ENCODE peak calls at places on chromosomes 2 and 18, in five cellular contexts. H is neuronal stem cell, D is mesenchymal stem cell, K is IMR-90, T is H9. M is an unnamed sample.

GRCh38 chr18:35097763-35098162 is 56.5 kb downstream of the MAPRE2 start:
- DNase-seq in H (no peak), D (no peak), K (no peak), T (no peak), M (no peak)

GRCh38 chr18:21458322-21458721 is 142.2 kb downstream of the ESCO1 start:
- DNase-seq in H (no peak), D (no peak), K (no peak), T (no peak), M (no peak)

GRCh38 chr2:23524261-23524706 is 139.3 kb downstream of the KLHL29 start:
- DNase-seq in H (no peak), D (peak; percentile 20), K (peak; percentile 62), T (no peak), M (no peak)

GRCh38 chr2:54955674-54956391 is 94.4 kb downstream of the RTN4 start:
- DNase-seq in H (no peak), D (no peak), K (no peak), T (no peak), M (no peak)

GRCh38 chr2:219308142-219309093 is 783 bp downstream of the PTPRN start:
- DNase-seq in H (peak; percentile 89), D (peak; percentile 72), K (peak; percentile 65), T (peak; percentile 85), M (peak; percentile 66)

GRCh38 chr18:61683856-61684255 is 209.0 kb downstream of the RNF152 start:
- DNase-seq in H (no peak), D (no peak), K (no peak), T (no peak), M (peak; percentile 74)

GRCh38 chr2:46774499-46775228 is 140.9 kb downstream of the MCFD2 start:
- DNase-seq in H (no peak), D (no peak), K (peak; percentile 72), T (no peak), M (no peak)

GRCh38 chr18:49898421-49898820 is 85.1 kb upstream of the ACAA2 start:
- DNase-seq in H (peak; percentile 86), D (peak; percentile 82), K (peak; percentile 69), T (peak; percentile 50), M (peak; percentile 91)

GRCh38 chr18:63339920-63340484 is 20.4 kb upstream of the BCL2 start:
- DNase-seq in H (peak; percentile 59), D (peak; percentile 49), K (peak; percentile 41), T (peak; percentile 51), M (no peak)

GRCh38 chr18:63234839-63235238 is 84.7 kb downstream of the BCL2 start:
- DNase-seq in H (no peak), D (no peak), K (no peak), T (no peak), M (no peak)

GRCh38 chr2:108960006-108960405 is 29.0 kb downstream of the EDAR start:
- DNase-seq in H (no peak), D (no peak), K (no peak), T (no peak), M (no peak)

GRCh38 chr18:28794459-28795245 is 617.7 kb upstream of the CDH2 start:
- DNase-seq in H (no peak), D (no peak), K (peak; percentile 55), T (no peak), M (no peak)

GRCh38 chr18:74598350-74599001 is 806 bp downstream of the ZNF407 start:
- DNase-seq in H (peak; percentile 48), D (peak; percentile 75), K (peak; percentile 46), T (peak; percentile 58), M (peak; percentile 43)

GRCh38 chr2:10424051-10424450 is 24.1 kb downstream of the ODC1 start:
- DNase-seq in H (no peak), D (no peak), K (peak; percentile 78), T (no peak), M (no peak)

GRCh38 chr2:235170016-235170415 is 218.2 kb downstream of the SH3BP4 start:
- DNase-seq in H (no peak), D (peak; percentile 61), K (peak; percentile 43), T (no peak), M (peak; percentile 15)

GRCh38 chr2:63805412-63805811 is 36.3 kb upstream of the UGP2 start:
- DNase-seq in H (no peak), D (no peak), K (no peak), T (no peak), M (no peak)

GRCh38 chr18:3209859-3210569 is 9.8 kb downstream of the MYOM1 start:
- DNase-seq in H (no peak), D (peak; percentile 14), K (no peak), T (no peak), M (no peak)

DNA sequence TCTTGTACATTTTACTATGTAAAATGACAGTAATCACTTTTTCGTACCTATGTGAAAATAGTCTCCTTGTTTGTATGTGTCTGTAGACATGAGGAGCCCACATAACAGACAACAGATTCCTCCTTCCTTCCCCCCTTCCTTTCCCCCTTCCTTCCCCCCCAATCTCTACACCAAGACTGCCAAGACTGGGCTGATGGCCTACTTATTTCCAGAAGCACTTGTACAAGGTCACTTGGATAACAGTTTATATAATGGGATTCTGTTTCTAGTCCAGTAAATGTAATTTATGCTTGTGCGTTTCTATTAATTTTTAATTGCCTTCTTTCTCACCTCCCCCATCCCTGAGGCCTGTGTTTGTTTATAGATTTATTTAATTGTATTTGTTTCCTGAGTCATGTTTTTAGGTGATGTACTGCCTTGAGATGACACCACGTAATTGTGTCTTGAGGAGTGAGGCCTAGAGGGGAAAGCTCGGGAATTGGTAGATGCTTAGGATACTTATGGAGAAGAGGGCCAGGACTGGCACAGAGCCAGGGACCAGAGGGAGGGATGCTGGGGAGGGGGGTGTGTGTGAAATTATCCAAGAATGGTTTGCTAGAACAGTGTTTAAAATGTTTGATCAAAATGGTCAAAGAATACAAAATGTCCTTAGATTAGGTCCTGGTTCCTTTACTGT is 12.3 kb downstream of the B3GNT2 start:
- DNase-seq in H (no peak), D (no peak), K (no peak), T (no peak), M (no peak)
- H3K14ac ChIP-seq in H (no peak overlapping the region), D (no peak overlapping the region), K (no peak overlapping the region), T (no peak overlapping the region), M (no peak overlapping the region)

DNA sequence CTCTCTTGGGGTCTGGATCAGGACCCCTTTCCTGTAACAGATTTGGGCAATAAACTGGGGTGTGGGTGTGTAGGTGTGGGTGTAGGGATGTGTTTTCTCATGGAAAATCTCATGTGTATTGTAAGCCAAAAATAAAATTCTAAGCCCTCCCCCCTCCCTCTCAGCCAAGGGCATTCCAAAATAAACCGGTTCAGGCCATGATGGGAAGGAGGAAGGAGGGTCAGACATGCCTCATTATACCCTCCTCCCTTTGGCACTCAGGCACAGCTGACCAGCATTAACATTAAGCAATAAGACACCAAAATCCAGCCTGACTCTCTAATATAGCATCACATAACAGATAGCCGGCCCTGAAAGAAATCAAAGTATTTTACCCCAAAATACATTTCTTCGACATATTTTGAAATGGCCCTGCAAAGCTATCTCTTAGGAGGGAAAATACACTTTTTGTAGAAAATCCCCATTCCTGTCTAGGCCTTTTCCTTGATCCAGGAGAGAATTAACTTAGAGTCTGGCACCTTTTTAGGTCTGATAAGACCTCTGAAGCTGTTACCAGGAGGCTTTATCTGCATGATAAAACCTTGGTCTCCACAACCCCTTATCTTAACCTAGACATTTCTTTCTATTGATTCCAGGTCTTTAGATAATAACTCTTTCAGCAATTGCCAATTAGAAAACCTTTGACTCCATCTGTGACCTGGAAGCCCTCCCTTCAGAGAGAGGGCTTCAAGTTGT is 128.7 kb upstream of the COL5A2 start:
- DNase-seq in H (no peak), D (no peak), K (no peak), T (no peak), M (no peak)
- H2BK5ac ChIP-seq in H (no peak overlapping the region), D (no peak overlapping the region), K (no peak overlapping the region), T (no peak overlapping the region), M (no peak overlapping the region)

GRCh38 chr2:27735263-27735904 is 36.1 kb upstream of the MRPL33 start:
- DNase-seq in H (no peak), D (peak; percentile 54), K (peak; percentile 54), T (peak; percentile 82), M (no peak)
- H3K14ac ChIP-seq in H (peak overlapping the region; percentile 47), D (no peak overlapping the region), K (peak overlapping the region; percentile 71), T (peak overlapping the region; percentile 62), M (peak overlapping the region; percentile 23)

DNA sequence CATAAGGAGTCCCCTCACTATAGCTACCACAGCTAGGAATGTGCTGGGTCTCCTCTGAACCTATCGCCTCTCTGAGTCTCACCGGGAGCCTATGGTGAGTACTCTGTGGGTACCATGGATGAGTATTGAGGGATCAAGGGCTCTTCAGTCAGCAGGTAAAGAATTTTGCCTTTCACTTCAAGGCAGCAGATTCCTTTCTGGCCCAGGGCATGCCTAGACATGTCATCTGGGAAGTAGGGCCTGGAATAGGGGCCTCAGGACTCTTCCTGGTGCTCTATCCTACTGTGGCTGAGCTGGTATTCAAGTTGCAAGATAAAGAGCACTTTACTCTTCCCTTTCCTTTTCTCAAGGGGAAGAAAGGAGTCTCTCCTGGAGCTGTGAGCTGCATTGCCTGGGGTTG is 85.6 kb upstream of the LHCGR start:
- DNase-seq in H (no peak), D (no peak), K (no peak), T (no peak), M (peak; percentile 25)
- H2BK5ac ChIP-seq in H (no peak overlapping the region), D (no peak overlapping the region), K (peak overlapping the region; percentile 5), T (no peak overlapping the region), M (peak overlapping the region; percentile 50)

GRCh38 chr2:40130251-40130994 is 321.5 kb downstream of the SLC8A1 start:
- DNase-seq in H (no peak), D (peak; percentile 61), K (peak; percentile 77), T (no peak), M (no peak)
- H3K14ac ChIP-seq in H (no peak overlapping the region), D (no peak overlapping the region), K (peak overlapping the region; percentile 84), T (no peak overlapping the region), M (no peak overlapping the region)

GRCh38 chr2:159797468-159798375 is at the start of gene CD302:
- DNase-seq in H (peak; percentile 35), D (peak; percentile 60), K (peak; percentile 45), T (peak; percentile 48), M (peak; percentile 53)
- H2BK5ac ChIP-seq in H (no peak within 1 kb of the TSS), D (no peak within 1 kb of the TSS), K (peak within 1 kb of the TSS; percentile 17), T (no peak within 1 kb of the TSS), M (no peak within 1 kb of the TSS)

DNA sequence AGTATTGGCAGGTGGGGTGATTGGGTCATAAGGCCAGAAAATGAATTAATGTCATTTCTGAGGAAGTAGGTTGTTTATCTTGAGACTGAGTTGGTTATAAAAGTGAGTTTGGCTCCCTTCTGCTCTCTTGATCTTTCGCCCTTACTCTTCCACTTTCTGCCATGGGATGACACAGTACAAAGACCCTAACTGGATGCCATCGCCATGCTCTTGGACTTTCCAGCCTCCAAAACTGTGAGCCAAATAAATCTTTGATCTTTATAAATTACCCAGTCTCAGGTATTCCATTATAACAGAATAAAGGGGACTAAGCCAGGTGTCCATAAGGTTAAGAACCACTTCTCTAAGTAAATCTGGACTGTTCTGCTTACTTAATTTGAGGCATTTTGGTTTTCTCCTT is 44.4 kb downstream of the MAP4K3 start:
- DNase-seq in H (no peak), D (no peak), K (no peak), T (no peak), M (no peak)
- H3K14ac ChIP-seq in H (no peak overlapping the region), D (no peak overlapping the region), K (no peak overlapping the region), T (no peak overlapping the region), M (no peak overlapping the region)

GRCh38 chr2:9423922-9424272 is 443 bp downstream of the CPSF3 start:
- DNase-seq in H (no peak), D (peak; percentile 63), K (peak; percentile 34), T (no peak), M (no peak)
- H2BK5ac ChIP-seq in H (peak overlapping the region; percentile 43), D (no peak overlapping the region), K (peak overlapping the region; percentile 87), T (peak overlapping the region; percentile 60), M (peak overlapping the region; percentile 5)

DNA sequence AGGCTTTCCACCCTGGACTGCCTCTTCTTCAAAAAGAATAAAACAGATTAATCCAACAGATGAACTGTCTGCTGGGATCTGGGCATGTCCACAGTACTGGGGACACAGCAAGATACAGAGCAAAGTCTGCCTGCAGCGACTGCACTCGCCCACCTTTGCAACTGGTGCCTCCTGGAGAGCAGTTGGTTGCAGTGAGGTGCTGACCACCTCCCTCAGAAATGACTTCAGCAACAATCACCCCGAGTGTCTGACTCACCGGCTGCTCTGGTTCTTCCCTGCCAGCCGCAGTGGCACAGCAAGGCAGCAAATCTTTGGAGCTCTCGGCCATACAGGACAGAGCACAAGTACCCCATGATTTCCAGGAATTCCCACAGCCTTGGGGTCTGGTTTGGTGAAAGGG is 179.7 kb downstream of the ANAPC1 start:
- DNase-seq in H (no peak), D (peak; percentile 78), K (peak; percentile 75), T (no peak), M (peak; percentile 13)
- H3K14ac ChIP-seq in H (no peak overlapping the region), D (no peak overlapping the region), K (no peak overlapping the region), T (peak overlapping the region; percentile 16), M (no peak overlapping the region)

M was measured in trophoblast cell.